ENCODE peak calls at places on chromosomes 16 and 17, in four cellular contexts. X, L, P and B are unnamed samples.
A peak's percentile ranks its signal among the peaks of the same experiment; 100 is the strongest.

GRCh38 chr16:54397190-54397835 is 110.7 kb upstream of the IRX3 start:
- DNase-seq in P (peak; percentile 25), L (no peak), X (no peak), B (no peak)

GRCh38 chr16:69711115-69711740 is 15.1 kb downstream of the NQO1 start:
- DNase-seq in X (no peak), P (no peak), L (no peak), B (no peak)

GRCh38 chr16:81261049-81261648 is 22.7 kb downstream of the BCO1 start:
- DNase-seq in P (peak; percentile 45), L (peak; percentile 24), X (no peak), B (peak; percentile 68)

GRCh38 chr17:4488989-4489595 is 9.6 kb upstream of the SPNS2 start:
- DNase-seq in P (no peak), L (no peak), X (no peak), B (no peak)

GRCh38 chr17:27939489-27940465 is 46.6 kb upstream of the LYRM9 start:
- DNase-seq in P (no peak), X (no peak), L (no peak), B (no peak)

GRCh38 chr17:63675607-63676539 is 24.1 kb downstream of the LIMD2 start:
- DNase-seq in P (peak; percentile 90), L (peak; percentile 94), X (peak; percentile 72), B (peak; percentile 84)

GRCh38 chr16:3988824-3989223 is 108.3 kb upstream of the CREBBP start:
- DNase-seq in L (no peak), X (no peak), P (no peak), B (no peak)

GRCh38 chr16:4245400-4245799 is 3.5 kb upstream of the SRL start:
- DNase-seq in X (no peak), P (no peak), L (no peak), B (no peak)

GRCh38 chr17:28741358-28742349 is 2.2 kb upstream of the TRAF4 start:
- DNase-seq in L (no peak), P (no peak), X (peak; percentile 52), B (peak; percentile 51)

GRCh38 chr16:53913082-53913870 is 209.3 kb downstream of the FTO start:
- DNase-seq in L (peak; percentile 10), X (no peak), P (peak; percentile 89), B (peak; percentile 15)

GRCh38 chr16:59697236-59697635 is 963.1 kb upstream of the GOT2 start:
- DNase-seq in X (no peak), L (no peak), P (no peak), B (no peak)

GRCh38 chr17:68101992-68102758 is 66.6 kb downstream of the KPNA2 start:
- DNase-seq in P (no peak), L (no peak), X (no peak), B (peak; percentile 67)

GRCh38 chr17:73043686-73044581 is 48.6 kb downstream of the SLC39A11 start:
- DNase-seq in P (no peak), L (peak; percentile 24), X (no peak), B (no peak)

GRCh38 chr17:34892864-34893263 is 68.4 kb downstream of the CCT6B start:
- DNase-seq in P (peak; percentile 25), L (peak; percentile 80), X (no peak), B (no peak)

GRCh38 chr16:59210955-59211541 is 476.9 kb upstream of the GOT2 start:
- DNase-seq in P (no peak), X (no peak), L (no peak), B (no peak)

GRCh38 chr17:40176409-40177110 is 710 bp upstream of the RAPGEFL1 start:
- DNase-seq in L (no peak), X (no peak), P (no peak), B (peak; percentile 81)

GRCh38 chr16:85544668-85545067 is 68.5 kb upstream of the GSE1 start:
- DNase-seq in X (no peak), P (no peak), L (peak; percentile 60), B (no peak)

GRCh38 chr16:86590501-86591144 is 12.3 kb downstream of the FOXL1 start:
- DNase-seq in P (no peak), X (no peak), L (no peak), B (no peak)

GRCh38 chr16:15773964-15774363 is 82.9 kb downstream of the MYH11 start:
- DNase-seq in X (no peak), L (no peak), P (no peak), B (no peak)

GRCh38 chr17:37725021-37725585 is 19.8 kb downstream of the HNF1B start:
- DNase-seq in X (no peak), L (no peak), P (no peak), B (no peak)

GRCh38 chr17:72305964-72306551 is 185.2 kb downstream of the SOX9 start:
- DNase-seq in P (no peak), L (no peak), X (peak; percentile 74), B (no peak)

GRCh38 chr16:17519041-17519440 is 48.3 kb upstream of the XYLT1 start:
- DNase-seq in P (no peak), X (no peak), L (no peak), B (no peak)

GRCh38 chr16:342455-343213 is 9.9 kb downstream of the AXIN1 start:
- DNase-seq in L (no peak), P (no peak), X (no peak), B (no peak)

GRCh38 chr16:29726845-29727379 is 18.9 kb downstream of the C16orf54 start:
- DNase-seq in P (no peak), X (no peak), L (no peak), B (no peak)

GRCh38 chr16:29730649-29731048 is 15.1 kb downstream of the C16orf54 start:
- DNase-seq in X (no peak), P (no peak), L (no peak), B (peak; percentile 31)

GRCh38 chr16:29734826-29735225 is 11.0 kb downstream of the C16orf54 start:
- DNase-seq in P (no peak), L (no peak), X (no peak), B (no peak)

GRCh38 chr16:29727452-29727851 is 18.3 kb downstream of the C16orf54 start:
- DNase-seq in L (no peak), P (no peak), X (no peak), B (no peak)

DNA sequence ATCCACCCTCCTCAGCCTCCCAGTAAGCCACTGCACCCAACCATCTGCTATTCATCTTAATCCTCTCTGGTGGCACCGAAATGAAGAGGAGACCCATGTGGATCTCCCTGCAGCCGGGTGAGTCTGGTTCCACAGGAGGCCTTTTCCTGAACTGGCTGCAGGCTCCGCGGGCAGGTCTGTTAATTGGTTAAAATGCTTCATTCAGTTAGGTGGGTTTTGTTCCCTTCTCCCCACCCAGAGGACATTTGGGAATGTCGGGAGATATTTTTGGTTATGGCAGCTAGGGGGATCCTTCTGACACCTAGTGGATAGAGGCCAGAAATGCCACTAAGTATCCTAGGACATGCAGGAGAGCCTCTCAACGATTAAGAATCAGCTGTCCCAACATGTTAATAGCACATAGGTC is 16.7 kb downstream of the C16orf54 start:
- DNase-seq in X (no peak), L (peak; percentile 33), P (peak; percentile 75), B (no peak)
- H3K4me3 ChIP-seq in X (peak overlapping the region; percentile 22), L (peak overlapping the region; percentile 27), P (no peak overlapping the region), B (no peak overlapping the region)

GRCh38 chr16:68548947-68549346 is 9.9 kb downstream of the ZFP90 start:
- DNase-seq in P (no peak), X (no peak), L (no peak), B (no peak)

GRCh38 chr16:68553186-68553585 is 14.1 kb downstream of the ZFP90 start:
- DNase-seq in L (no peak), X (no peak), P (no peak), B (no peak)
- H3K9me3 ChIP-seq in L (no peaks in the 10 kb centered on the region), X (peaks cover 67% of the 10 kb centered on the region), P (peaks cover 61% of the 10 kb centered on the region), B (peaks cover 92% of the 10 kb centered on the region)

GRCh38 chr17:1686086-1686485 is 1.4 kb upstream of the PRPF8 start:
- DNase-seq in L (no peak), P (no peak), X (no peak), B (no peak)
- H3K4me3 ChIP-seq in L (no peak overlapping the region), P (no peak overlapping the region), X (no peak overlapping the region), B (no peak overlapping the region)

GRCh38 chr17:6461246-6461645 is 17.0 kb downstream of the PIMREG start:
- DNase-seq in L (no peak), X (peak; percentile 39), P (no peak), B (peak; percentile 41)

GRCh38 chr17:6461792-6462524 is 17.7 kb downstream of the PIMREG start:
- DNase-seq in P (no peak), L (no peak), X (no peak), B (peak; percentile 9)

GRCh38 chr17:6463616-6464445 is 19.6 kb downstream of the PIMREG start:
- DNase-seq in L (no peak), X (peak; percentile 42), P (no peak), B (no peak)

GRCh38 chr17:6464446-6465041 is 20.3 kb downstream of the PIMREG start:
- DNase-seq in X (peak; percentile 19), L (no peak), P (no peak), B (no peak)

DNA sequence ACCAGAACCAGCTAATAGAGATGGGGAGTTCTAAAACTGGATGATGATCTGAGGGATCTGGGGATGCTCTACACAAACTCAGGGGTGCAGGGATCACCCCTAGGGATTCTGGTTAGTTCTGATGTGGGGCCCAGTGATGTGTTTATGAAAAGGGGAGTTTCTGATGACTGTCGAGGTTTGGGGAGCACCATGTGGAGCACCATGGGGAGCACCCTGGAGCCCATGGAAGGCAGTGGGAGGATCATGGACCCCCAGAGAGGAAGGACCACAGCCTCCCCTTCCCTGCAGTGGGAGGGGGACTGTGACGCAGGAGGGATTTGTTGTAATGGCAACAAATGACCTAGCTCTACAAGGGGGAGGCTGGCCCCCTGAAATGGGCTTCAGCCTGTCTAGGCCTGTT is 18.4 kb downstream of the PIMREG start:
- DNase-seq in X (no peak), L (no peak), P (no peak), B (no peak)
- H3K9me3 ChIP-seq in X (no peaks in the 10 kb centered on the region), L (no peaks in the 10 kb centered on the region), P (no peaks in the 10 kb centered on the region), B (no peaks in the 10 kb centered on the region)

GRCh38 chr17:57655564-57655963 is 89.5 kb downstream of the CCDC182 start:
- DNase-seq in X (no peak), L (no peak), P (no peak), B (no peak)

GRCh38 chr17:57654040-57654775 is 90.9 kb downstream of the CCDC182 start:
- DNase-seq in P (no peak), X (no peak), L (no peak), B (no peak)

GRCh38 chr17:57653279-57653678 is 91.8 kb downstream of the CCDC182 start:
- DNase-seq in P (no peak), X (no peak), L (no peak), B (no peak)

GRCh38 chr17:57652811-57653210 is 92.3 kb downstream of the CCDC182 start:
- DNase-seq in X (no peak), L (no peak), P (no peak), B (no peak)

GRCh38 chr17:57657211-57657610 is 87.9 kb downstream of the CCDC182 start:
- DNase-seq in P (no peak), X (peak; percentile 9), L (no peak), B (no peak)
- H3K4me3 ChIP-seq in P (no peak overlapping the region), X (no peak overlapping the region), L (no peak overlapping the region), B (no peak overlapping the region)

DNA sequence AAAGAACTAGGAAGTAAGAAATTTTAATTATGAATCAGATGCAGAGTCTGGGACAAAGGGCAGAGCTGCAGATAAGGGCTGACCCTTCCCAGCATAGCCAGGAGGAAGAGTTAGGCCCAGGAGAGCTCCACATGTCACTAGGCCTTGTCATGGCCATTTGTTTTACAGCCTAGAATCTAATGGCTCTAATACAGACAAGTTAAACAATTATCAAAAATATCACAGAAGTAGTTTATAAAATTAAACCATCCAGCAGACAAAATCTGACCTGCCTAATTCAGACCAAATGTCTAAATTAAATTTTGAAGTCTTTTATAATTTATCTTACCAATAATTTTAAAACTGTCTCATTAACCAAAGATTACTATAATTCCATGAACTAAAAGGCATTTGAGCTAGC is 1369.5 kb downstream of the CDH11 start:
- DNase-seq in X (no peak), P (no peak), L (peak; percentile 8), B (no peak)
- H3K9me3 ChIP-seq in X (no peaks in the 10 kb centered on the region), P (no peaks in the 10 kb centered on the region), L (no peaks in the 10 kb centered on the region), B (no peaks in the 10 kb centered on the region)